ENCODE peak calls at places on chromosomes 6 and 20, in eight cellular contexts. Y, K, T, R, I, L, A and W are unnamed samples.

GRCh38 chr20:8408587-8409307 is 276.7 kb downstream of the PLCB1 start:
- DNase-seq in Y (no peak), K (no peak), T (no peak), R (no peak), I (no peak), L (no peak), A (no peak), W (no peak)

GRCh38 chr6:154134471-154135147 is 95.6 kb downstream of the OPRM1 start:
- DNase-seq in Y (no peak), K (no peak), T (no peak), R (no peak), I (no peak), L (no peak), A (no peak), W (no peak)

GRCh38 chr20:10040070-10040970 is 5.5 kb downstream of the ANKEF1 start:
- DNase-seq in Y (no peak), K (peak), T (no peak), R (no peak), I (peak), L (peak), A (no peak), W (no peak)

GRCh38 chr6:137995371-137995770 is 111.8 kb downstream of the PERP start:
- DNase-seq in Y (no peak), K (no peak), T (no peak), R (no peak), I (no peak), L (no peak), A (no peak), W (no peak)

GRCh38 chr6:41638801-41639555 is 710 bp downstream of the MDFI start:
- DNase-seq in Y (peak), K (no peak), T (no peak), R (no peak), I (no peak), L (peak), A (no peak), W (peak)

GRCh38 chr6:31356216-31356945 is 598 bp downstream of the HLA-B start:
- DNase-seq in Y (peak), K (no peak), T (peak), R (peak), I (no peak), L (peak), A (peak), W (peak)

GRCh38 chr6:115601509-115601908 is 459.2 kb downstream of the FRK start:
- DNase-seq in Y (no peak), K (no peak), T (no peak), R (no peak), I (no peak), L (no peak), A (no peak), W (no peak)

GRCh38 chr20:45727044-45727443 is 4.9 kb downstream of the SPINT4 start:
- DNase-seq in Y (no peak), K (no peak), T (no peak), R (no peak), I (peak), L (peak), A (no peak), W (no peak)

GRCh38 chr6:82057846-82058554 is 189.5 kb downstream of the IBTK start:
- DNase-seq in Y (no peak), K (no peak), T (no peak), R (no peak), I (peak), L (peak), A (no peak), W (no peak)

GRCh38 chr6:100677240-100677639 is 203.9 kb downstream of the ASCC3 start:
- DNase-seq in Y (no peak), K (no peak), T (no peak), R (no peak), I (no peak), L (no peak), A (no peak), W (no peak)

GRCh38 chr6:37103169-37104039 is 66.5 kb upstream of the PIM1 start:
- DNase-seq in Y (peak), K (peak), T (peak), R (peak), I (no peak), L (peak), A (peak), W (peak)

GRCh38 chr20:528923-529594 is 14.5 kb downstream of the CSNK2A1 start:
- DNase-seq in Y (no peak), K (peak), T (no peak), R (no peak), I (peak), L (peak), A (no peak), W (no peak)

GRCh38 chr6:113488812-113489685 is 368.1 kb upstream of the MARCKS start:
- DNase-seq in Y (no peak), K (no peak), T (no peak), R (no peak), I (no peak), L (peak), A (no peak), W (no peak)

GRCh38 chr6:76347539-76347938 is 275.1 kb upstream of the IMPG1 start:
- DNase-seq in Y (no peak), K (no peak), T (no peak), R (no peak), I (no peak), L (no peak), A (no peak), W (no peak)

DNA sequence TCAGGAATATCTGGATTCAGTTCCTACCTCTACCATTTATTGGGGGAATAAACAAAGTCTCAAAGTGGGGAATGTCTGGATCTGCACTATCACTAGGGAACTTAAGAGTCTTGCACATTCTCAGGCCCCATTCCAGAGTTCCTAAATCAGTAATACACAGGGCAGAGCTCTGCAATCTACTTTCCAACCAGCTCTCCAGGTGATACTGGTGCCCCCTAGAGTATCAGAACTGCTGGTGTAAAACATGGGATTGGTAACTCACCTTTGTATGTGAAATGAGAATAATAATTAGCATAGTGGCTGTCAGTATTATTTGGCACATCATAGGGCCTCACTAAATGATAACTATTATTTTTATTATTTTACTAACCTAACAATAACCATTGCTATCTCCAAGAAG is 278.8 kb upstream of the IMPG1 start:
- DNase-seq in Y (no peak), K (no peak), T (no peak), R (no peak), I (no peak), L (no peak), A (no peak), W (no peak)
- TF ChIP-seq CTCF in Y (peak), K (no peak), T (no peak), R (peak), I (no peak), L (no peak), A (peak), W (peak)

DNA sequence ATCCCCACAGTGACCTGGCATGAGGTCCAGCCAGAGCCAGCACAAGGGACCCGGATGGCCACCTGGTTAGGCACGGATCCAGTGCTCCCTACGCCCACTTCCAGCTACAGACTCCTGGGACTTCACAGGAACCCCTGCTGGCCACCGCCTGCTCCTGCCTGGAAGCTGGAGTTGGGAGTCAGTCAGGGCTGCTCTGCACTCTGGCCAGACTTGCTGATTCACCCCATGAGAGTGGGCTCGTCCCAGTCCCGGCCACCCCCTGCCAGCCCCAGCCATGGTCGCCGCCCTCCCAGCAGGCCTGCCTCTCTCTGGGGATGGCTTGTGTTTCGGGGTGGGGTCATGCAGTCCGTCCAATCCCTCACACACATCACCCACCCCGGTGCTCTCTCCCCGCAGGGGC is 125.8 kb downstream of the DLL1 start:
- DNase-seq in Y (peak), K (no peak), T (peak), R (peak), I (no peak), L (no peak), A (peak), W (no peak)
- TF ChIP-seq CTCF in Y (no peak), K (no peak), T (no peak), R (no peak), I (peak), L (no peak), A (peak), W (no peak)

DNA sequence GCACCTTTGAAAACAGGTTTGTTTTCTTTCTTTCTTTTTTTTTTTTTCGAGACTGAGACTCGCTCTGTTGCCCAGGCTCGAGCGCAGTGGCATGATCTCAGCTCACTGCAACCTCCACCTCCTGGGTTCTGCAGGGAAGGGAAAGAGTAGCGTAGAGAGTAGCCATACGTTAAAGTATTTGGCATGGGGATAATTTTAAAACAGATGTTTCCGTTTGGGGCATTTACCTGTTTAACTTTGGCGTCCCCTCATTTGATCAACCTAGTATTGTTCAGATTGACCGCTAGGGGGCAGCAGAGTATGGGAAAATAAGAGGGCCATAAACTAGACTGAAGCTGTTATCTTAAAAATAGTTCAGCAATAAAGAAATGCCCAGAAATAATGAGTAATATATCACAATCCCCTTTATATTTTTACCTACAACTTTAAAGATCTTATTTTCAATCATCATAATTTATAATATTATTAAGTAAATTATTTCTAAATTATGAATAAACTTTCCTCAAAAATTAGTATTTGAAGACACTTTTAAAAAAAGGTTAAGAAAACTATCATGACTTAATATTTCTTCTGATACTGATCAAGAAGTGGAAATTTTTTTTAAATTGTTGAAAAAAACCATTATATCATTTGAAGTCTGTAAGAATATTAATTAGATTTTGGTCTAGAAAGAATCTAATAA is 7.6 kb upstream of the TAAR9 start:
- DNase-seq in Y (no peak), K (peak), T (no peak), R (peak), I (peak), L (peak), A (peak), W (peak)
- TF ChIP-seq CTCF in Y (peak), K (peak), T (peak), R (peak), I (peak), L (peak), A (peak), W (peak)

DNA sequence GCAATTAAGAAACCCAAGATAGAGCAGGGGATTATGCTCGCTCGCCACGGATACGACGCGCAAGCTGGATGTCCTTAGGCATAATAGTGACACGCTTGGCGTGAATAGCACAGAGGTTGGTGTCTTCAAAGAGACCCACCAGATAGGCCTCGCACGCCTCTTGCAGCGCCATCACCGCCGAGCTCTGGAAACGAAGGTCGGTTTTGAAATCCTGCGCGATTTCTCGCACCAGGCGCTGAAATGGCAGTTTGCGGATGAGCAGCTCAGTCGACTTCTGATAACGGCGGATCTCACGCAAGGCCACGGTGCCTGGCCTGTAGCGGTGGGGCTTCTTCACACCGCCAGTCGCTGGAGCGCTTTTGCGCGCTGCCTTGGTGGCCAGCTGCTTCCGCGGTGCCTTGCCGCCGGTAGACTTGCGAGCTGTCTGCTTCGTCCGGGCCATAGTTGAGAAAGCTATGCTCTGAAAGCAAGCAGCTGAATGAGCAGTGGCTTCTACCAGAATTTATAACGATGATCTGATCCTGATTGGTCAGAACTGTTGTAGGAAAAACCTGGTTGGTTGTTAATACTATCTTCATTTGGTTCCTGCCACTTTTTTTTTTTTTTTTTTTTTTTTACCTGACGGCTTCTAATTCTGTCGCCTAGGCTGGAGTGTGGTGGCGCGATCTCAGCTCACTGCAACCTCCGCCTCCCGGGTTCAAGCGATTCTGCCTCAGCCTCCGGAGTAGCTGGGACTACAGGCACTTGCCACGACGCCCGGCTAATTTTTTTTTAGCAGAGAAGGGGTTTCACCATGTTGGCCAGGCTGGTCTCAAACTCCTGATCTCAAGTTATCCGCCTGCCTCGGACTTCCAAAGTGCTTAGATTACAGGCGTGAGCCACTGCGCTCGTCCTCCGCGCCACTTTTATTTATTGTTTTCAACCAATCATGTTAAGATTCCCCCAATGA is 21.6 kb downstream of the OR2B2 start:
- DNase-seq in Y (peak), K (peak), T (peak), R (peak), I (peak), L (peak), A (no peak), W (peak)
- TF ChIP-seq CTCF in Y (no peak), K (no peak), T (no peak), R (no peak), I (no peak), L (peak), A (no peak), W (no peak)

GRCh38 chr6:89638320-89639195 is at the start of gene LYRM2:
- DNase-seq in Y (peak), K (peak), T (peak), R (peak), I (peak), L (peak), A (peak), W (peak)
- TF ChIP-seq CTCF in Y (no peak), K (no peak), T (no peak), R (peak), I (peak), L (no peak), A (peak), W (no peak)

GRCh38 chr6:11845664-11846577 is 67.3 kb upstream of the ADTRP start:
- DNase-seq in Y (no peak), K (peak), T (no peak), R (no peak), I (no peak), L (no peak), A (no peak), W (no peak)
- TF ChIP-seq CTCF in Y (no peak), K (no peak), T (no peak), R (no peak), I (no peak), L (no peak), A (no peak), W (no peak)

GRCh38 chr6:71205336-71205956 is 83.2 kb upstream of the OGFRL1 start:
- DNase-seq in Y (no peak), K (no peak), T (no peak), R (no peak), I (peak), L (peak), A (no peak), W (no peak)
- TF ChIP-seq CTCF in Y (no peak), K (no peak), T (no peak), R (no peak), I (peak), L (peak), A (no peak), W (no peak)